ENCODE peak calls at places on chromosomes 13 and 19, in nine cellular contexts. O, J, E, W, K, F, M, V and I are unnamed samples.

GRCh38 chr13:20441879-20442278 is 83.8 kb downstream of the CRYL1 start:
- DNase-seq in V (no peak), E (peak; percentile 89), M (no peak), F (no peak), O (no peak), J (peak; percentile 64), K (no peak), W (no peak), I (peak; percentile 17)

GRCh38 chr13:80074143-80074752 is 266.7 kb downstream of the SPRY2 start:
- DNase-seq in J (no peak), K (no peak), O (no peak), V (no peak), W (no peak), F (no peak), M (no peak), E (no peak), I (no peak)

GRCh38 chr19:33235269-33235995 is 9.8 kb upstream of the SLC7A10 start:
- DNase-seq in V (no peak), M (peak; percentile 97), O (peak; percentile 51), W (peak; percentile 68), F (peak; percentile 71), E (peak; percentile 30), J (peak; percentile 64), K (peak; percentile 90), I (peak; percentile 88)

GRCh38 chr19:46944123-46944718 is 75.4 kb upstream of the NPAS1 start:
- DNase-seq in F (no peak), W (no peak), V (no peak), E (no peak), M (no peak), O (no peak), J (no peak), K (no peak), I (no peak)

GRCh38 chr13:109243311-109243951 is 543.0 kb downstream of the IRS2 start:
- DNase-seq in K (no peak), O (no peak), E (peak; percentile 96), J (peak; percentile 88), W (no peak), V (peak; percentile 87), F (peak; percentile 40), M (no peak), I (no peak)

GRCh38 chr13:85473144-85473543 is 326.1 kb downstream of the SLITRK6 start:
- DNase-seq in J (no peak), O (no peak), K (no peak), F (no peak), W (no peak), M (no peak), V (no peak), E (no peak), I (no peak)

GRCh38 chr13:50220938-50221337 is 205.7 kb downstream of the KCNRG start:
- DNase-seq in W (no peak), J (peak; percentile 68), F (no peak), V (no peak), M (no peak), K (no peak), O (no peak), E (no peak), I (no peak)

GRCh38 chr19:10471909-10472308 is 31.2 kb downstream of the KEAP1 start:
- DNase-seq in K (peak; percentile 18), W (peak; percentile 65), O (no peak), J (peak; percentile 54), V (no peak), F (no peak), E (peak; percentile 28), M (no peak), I (peak; percentile 51)

GRCh38 chr19:10761443-10762242 is 43.8 kb downstream of the DNM2 start:
- DNase-seq in M (no peak), E (no peak), J (no peak), W (no peak), O (no peak), V (no peak), K (peak; percentile 49), F (no peak), I (no peak)

GRCh38 chr13:76758738-76759137 is 127.5 kb downstream of the KCTD12 start:
- DNase-seq in K (no peak), O (no peak), M (no peak), J (no peak), V (no peak), F (no peak), W (no peak), E (peak; percentile 4), I (no peak)

GRCh38 chr13:20609145-20609544 is 42.2 kb downstream of the IFT88 start:
- DNase-seq in V (no peak), E (peak; percentile 66), M (no peak), O (no peak), K (no peak), W (no peak), F (no peak), J (peak; percentile 89), I (no peak)

GRCh38 chr19:35000647-35001501 is 751 bp downstream of the GRAMD1A start:
- DNase-seq in O (peak; percentile 49), E (peak; percentile 56), J (peak; percentile 40), K (peak; percentile 60), M (no peak), V (no peak), F (no peak), W (peak; percentile 89), I (peak; percentile 77)

GRCh38 chr19:10961763-10962536 is 1.1 kb downstream of the SMARCA4 start:
- DNase-seq in J (no peak), V (no peak), W (peak; percentile 61), O (no peak), F (no peak), M (no peak), E (no peak), K (no peak), I (peak; percentile 35)

GRCh38 chr19:2729943-2730818 is 9.0 kb upstream of the DIRAS1 start:
- DNase-seq in F (no peak), V (no peak), K (no peak), O (no peak), W (no peak), J (no peak), M (no peak), E (no peak), I (no peak)

DNA sequence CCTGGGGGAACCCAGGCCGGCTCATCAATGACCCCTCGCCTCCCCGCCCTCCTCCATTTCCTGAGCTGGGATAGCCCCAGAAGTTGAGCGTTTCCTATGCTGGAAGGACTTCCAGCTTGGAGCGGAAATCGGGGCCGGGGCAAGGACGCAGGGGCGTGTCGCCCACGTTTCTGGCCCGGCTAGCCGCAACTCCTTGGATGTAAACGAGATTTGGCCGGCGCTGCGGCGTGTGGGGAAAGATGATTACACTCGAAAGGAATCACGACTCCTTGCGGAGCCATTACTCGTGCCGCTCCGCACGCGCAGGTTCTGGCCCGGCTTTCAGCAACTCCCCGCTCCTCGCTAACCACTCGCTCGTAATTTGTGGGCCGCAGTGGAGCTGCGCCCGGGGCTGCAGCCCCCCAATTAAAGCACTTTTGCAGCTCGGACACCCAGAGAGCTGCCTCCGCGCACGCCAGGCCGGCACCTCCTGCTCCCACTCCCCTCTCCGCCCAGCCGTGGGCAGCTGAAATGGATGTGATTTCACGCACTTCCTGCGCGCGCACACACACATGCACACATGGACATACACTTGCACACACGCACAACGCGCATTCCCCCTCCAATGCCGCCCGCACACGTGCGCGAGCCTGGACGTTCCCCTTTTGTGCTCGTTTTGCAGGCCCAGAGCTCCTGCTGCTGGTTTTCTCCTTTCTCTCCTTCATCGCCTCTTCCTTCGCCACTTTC is 15.7 kb downstream of the ZIC5 start:
- DNase-seq in F (no peak), V (no peak), E (no peak), M (no peak), K (no peak), W (no peak), J (peak; percentile 43), O (no peak), I (no peak)
- H3K4me3 ChIP-seq in F (peak overlapping the region; percentile 18), V (peak overlapping the region; percentile 8), E (no peak overlapping the region), M (no peak overlapping the region), K (no peak overlapping the region), W (no peak overlapping the region), J (peak overlapping the region; percentile 3), O (no peak overlapping the region), I (no peak overlapping the region)

GRCh38 chr13:52852444-52852843 is 4.0 kb upstream of the PCDH8 start:
- DNase-seq in J (no peak), W (no peak), F (no peak), V (no peak), E (no peak), M (no peak), O (no peak), K (no peak), I (no peak)
- H3K4me3 ChIP-seq in J (no peak overlapping the region), W (no peak overlapping the region), F (no peak overlapping the region), V (no peak overlapping the region), E (no peak overlapping the region), M (no peak overlapping the region), O (no peak overlapping the region), K (no peak overlapping the region), I (no peak overlapping the region)

DNA sequence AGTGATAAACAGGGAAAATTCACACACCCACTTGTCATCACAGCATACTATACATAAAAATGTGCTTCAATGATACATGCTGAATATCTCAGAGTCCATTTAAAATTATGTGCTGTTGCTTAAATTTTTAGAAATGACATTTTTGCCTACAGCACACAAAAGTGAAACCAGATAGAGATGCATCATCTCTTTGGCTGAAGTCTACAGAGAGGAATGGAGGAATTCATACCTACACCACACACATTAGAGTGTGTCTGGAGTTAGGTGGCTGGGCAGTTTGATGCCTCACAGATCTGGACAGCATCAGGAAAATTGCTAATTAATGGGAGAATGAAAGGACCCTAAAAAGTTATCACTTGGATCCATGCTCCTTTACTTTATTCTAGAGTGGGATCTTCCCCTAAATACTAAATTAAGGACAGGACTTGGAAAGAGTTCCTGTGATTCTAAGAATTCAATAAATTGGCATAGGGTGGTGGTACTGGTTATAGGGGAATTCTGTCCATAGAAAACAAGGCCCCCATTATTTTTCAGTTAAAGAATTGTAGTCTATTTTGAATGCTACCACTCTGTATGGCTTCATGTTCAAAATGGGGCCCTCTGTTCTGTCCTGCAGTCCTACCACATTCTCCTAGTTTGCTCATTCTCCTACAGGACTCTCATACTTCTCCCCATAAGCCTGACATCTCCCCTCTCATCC is 41.3 kb downstream of the RCBTB2 start:
- DNase-seq in F (no peak), O (no peak), E (peak; percentile 13), W (no peak), K (no peak), M (no peak), V (no peak), J (peak; percentile 7), I (peak; percentile 36)
- H3K4me3 ChIP-seq in F (no peak overlapping the region), O (peak overlapping the region; percentile 48), E (no peak overlapping the region), W (peak overlapping the region; percentile 61), K (no peak overlapping the region), M (no peak overlapping the region), V (no peak overlapping the region), J (no peak overlapping the region), I (peak overlapping the region; percentile 66)

GRCh38 chr19:54549224-54549623 is 24.4 kb upstream of the LILRA2 start:
- DNase-seq in K (no peak), M (peak; percentile 68), F (no peak), V (no peak), O (no peak), E (no peak), J (no peak), W (no peak), I (no peak)

GRCh38 chr19:54551950-54552912 is 21.4 kb upstream of the LILRA2 start:
- DNase-seq in M (peak; percentile 84), J (no peak), O (no peak), V (no peak), W (no peak), F (peak; percentile 12), E (no peak), K (no peak), I (peak; percentile 72)

GRCh38 chr19:54552913-54553310 is 20.7 kb upstream of the LILRA2 start:
- DNase-seq in J (no peak), K (no peak), V (no peak), M (peak; percentile 42), W (no peak), F (no peak), O (no peak), E (no peak), I (no peak)

GRCh38 chr19:54548806-54549205 is 24.8 kb upstream of the LILRA2 start:
- DNase-seq in K (no peak), E (no peak), M (peak; percentile 66), J (no peak), W (no peak), V (no peak), F (no peak), O (no peak), I (no peak)

GRCh38 chr19:54551293-54551692 is 22.3 kb upstream of the LILRA2 start:
- DNase-seq in O (no peak), V (no peak), E (no peak), J (no peak), F (no peak), K (no peak), W (no peak), M (no peak), I (peak; percentile 84)
- H3K4me3 ChIP-seq in O (no peak overlapping the region), V (no peak overlapping the region), E (no peak overlapping the region), J (no peak overlapping the region), F (no peak overlapping the region), K (no peak overlapping the region), W (no peak overlapping the region), M (no peak overlapping the region), I (peak overlapping the region; percentile 10)